ENCODE peak calls at places on chromosomes 4 and X, in ten cellular contexts. J is prostate gland; B is GM23248; P is transverse colon; K is upper lobe of left lung; E is suprapubic skin; F is naive thymus-derived CD4-positive, alpha-beta T cell; G is small intestine; V is A549; R is IMR-90. N is an unnamed sample.
A peak's percentile ranks its signal among the peaks of the same experiment; 100 is the strongest.

GRCh38 chr4:76799139-76799538 is 98.8 kb downstream of the SOWAHB start:
- DNase-seq in J (no peak), B (no peak), P (no peak), K (no peak), E (no peak), F (no peak), G (no peak), V (no peak), R (no peak), N (no peak)

GRCh38 chr4:73650255-73650654 is 30.0 kb upstream of the RASSF6 start:
- DNase-seq in J (peak; percentile 37), B (no peak), P (no peak), K (no peak), E (no peak), F (no peak), G (no peak), V (no peak), R (no peak), N (no peak)

GRCh38 chr4:139732991-139733555 is 67.5 kb downstream of the MGST2 start:
- DNase-seq in J (no peak), B (no peak), P (no peak), K (no peak), E (no peak), F (no peak), G (no peak), V (no peak), R (no peak), N (peak; percentile 64)

GRCh38 chrX:623599-624323 is 6.8 kb upstream of the SHOX start:
- DNase-seq in J (no peak), B (peak; percentile 8), P (no peak), K (peak; percentile 79), E (peak; percentile 47), F (no peak), G (no peak), V (no peak), R (no peak), N (no peak)

GRCh38 chrX:134803551-134804183 is 145.4 kb upstream of the PLAC1 start:
- DNase-seq in J (no peak), B (no peak), P (no peak), K (no peak), E (no peak), F (no peak), G (peak; percentile 14), V (no peak), R (no peak), N (no peak)

GRCh38 chrX:13717697-13718483 is 16.5 kb downstream of the TRAPPC2 start:
- DNase-seq in J (no peak), B (peak; percentile 82), P (no peak), K (no peak), E (no peak), F (no peak), G (no peak), V (no peak), R (peak; percentile 53), N (peak; percentile 56)

GRCh38 chr4:107747748-107748486 is 27.9 kb upstream of the PAPSS1 start:
- DNase-seq in J (peak; percentile 42), B (no peak), P (no peak), K (no peak), E (no peak), F (no peak), G (no peak), V (no peak), R (no peak), N (no peak)

GRCh38 chr4:2350982-2351381 is 67.5 kb downstream of the ZFYVE28 start:
- DNase-seq in J (no peak), B (no peak), P (peak; percentile 3), K (no peak), E (peak; percentile 59), F (peak; percentile 7), G (no peak), V (no peak), R (no peak), N (no peak)

GRCh38 chr4:165692082-165692481 is 181.0 kb upstream of the TLL1 start:
- DNase-seq in J (no peak), B (no peak), P (no peak), K (no peak), E (no peak), F (no peak), G (no peak), V (no peak), R (no peak), N (no peak)

DNA sequence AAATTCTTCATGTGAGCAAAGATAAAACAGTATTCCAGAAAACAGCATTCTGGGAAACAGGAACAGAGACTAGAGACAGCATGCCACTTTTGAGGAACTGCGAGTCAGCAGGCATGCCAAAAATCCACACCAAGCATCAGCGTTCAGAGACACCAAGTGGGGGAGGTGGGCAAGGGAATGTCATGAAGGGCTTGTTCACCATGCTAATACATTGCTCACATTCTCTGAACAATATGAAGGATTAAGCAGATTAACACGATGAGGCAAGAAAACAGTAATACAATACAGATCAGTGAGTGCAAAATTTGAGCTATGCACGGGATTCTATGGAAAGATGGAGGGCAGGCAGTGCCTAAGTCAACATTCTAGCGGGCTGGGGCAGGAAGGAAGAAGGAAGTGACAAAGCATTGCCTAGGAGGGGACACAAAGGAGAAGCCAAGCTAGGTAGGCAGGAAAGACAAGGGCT is 278.3 kb downstream of the FBXW7 start:
- DNase-seq in J (no peak), B (peak; percentile 68), P (no peak), K (no peak), E (no peak), F (no peak), G (no peak), V (no peak), R (peak; percentile 31), N (no peak)
- H3K27ac ChIP-seq in J (no peak overlapping the region), B (peak overlapping the region; percentile 95), P (no peak overlapping the region), K (no peak overlapping the region), E (no peak overlapping the region), F (no peak overlapping the region), G (no peak overlapping the region), V (no peak overlapping the region), R (no peak overlapping the region), N (no peak overlapping the region)

GRCh38 chrX:63738696-63739095 is 46.3 kb downstream of the ARHGEF9 start:
- DNase-seq in J (no peak), B (no peak), P (no peak), K (no peak), E (no peak), F (no peak), G (no peak), V (no peak), R (peak; percentile 6), N (no peak)

GRCh38 chrX:63740382-63740781 is 44.6 kb downstream of the ARHGEF9 start:
- DNase-seq in J (no peak), B (no peak), P (no peak), K (no peak), E (no peak), F (no peak), G (no peak), V (no peak), R (no peak), N (no peak)

GRCh38 chrX:63739885-63740284 is 45.1 kb downstream of the ARHGEF9 start:
- DNase-seq in J (no peak), B (no peak), P (no peak), K (no peak), E (no peak), F (no peak), G (no peak), V (no peak), R (no peak), N (no peak)

GRCh38 chrX:63735882-63736281 is 49.1 kb downstream of the ARHGEF9 start:
- DNase-seq in J (no peak), B (no peak), P (no peak), K (no peak), E (no peak), F (no peak), G (no peak), V (no peak), R (no peak), N (no peak)
- H3K9me3 ChIP-seq in J (no peaks in the 10 kb centered on the region), B (no peaks in the 10 kb centered on the region), P (no peaks in the 10 kb centered on the region), K (no peaks in the 10 kb centered on the region), E (no peaks in the 10 kb centered on the region), F (no peaks in the 10 kb centered on the region), G (no peaks in the 10 kb centered on the region), V (no peaks in the 10 kb centered on the region), R (no peaks in the 10 kb centered on the region), N (no peaks in the 10 kb centered on the region)

GRCh38 chr4:87026795-87027495 is 92.1 kb downstream of the AFF1 start:
- DNase-seq in J (no peak), B (no peak), P (no peak), K (no peak), E (no peak), F (no peak), G (no peak), V (no peak), R (no peak), N (no peak)
- H3K4me1 ChIP-seq in J (peaks cover 43% of the 10 kb centered on the region), B (peaks cover 28% of the 10 kb centered on the region), P (peaks cover 52% of the 10 kb centered on the region), K (peaks cover 88% of the 10 kb centered on the region), E (peaks cover 83% of the 10 kb centered on the region), F (peaks cover 21% of the 10 kb centered on the region), G (peaks cover 17% of the 10 kb centered on the region), V (peaks cover 64% of the 10 kb centered on the region), R (peaks cover 16% of the 10 kb centered on the region), N (peaks cover 30% of the 10 kb centered on the region)

GRCh38 chr4:7892212-7893019 is 47.2 kb downstream of the AFAP1 start:
- DNase-seq in J (no peak), B (peak; percentile 50), P (no peak), K (no peak), E (no peak), F (no peak), G (no peak), V (no peak), R (peak; percentile 98), N (no peak)
- H3K27ac ChIP-seq in J (no peak overlapping the region), B (peak overlapping the region; percentile 70), P (peak overlapping the region; percentile 51), K (no peak overlapping the region), E (no peak overlapping the region), F (no peak overlapping the region), G (no peak overlapping the region), V (peak overlapping the region; percentile 60), R (peak overlapping the region; percentile 80), N (no peak overlapping the region)

GRCh38 chr4:174918058-174918457 is at the start of gene ADAM29:
- DNase-seq in J (no peak), B (no peak), P (no peak), K (no peak), E (no peak), F (no peak), G (no peak), V (no peak), R (no peak), N (no peak)

GRCh38 chr4:174907508-174907907 is 10.7 kb upstream of the ADAM29 start:
- DNase-seq in J (no peak), B (no peak), P (no peak), K (no peak), E (no peak), F (no peak), G (no peak), V (no peak), R (no peak), N (no peak)

GRCh38 chr4:174910271-174910670 is 7.9 kb upstream of the ADAM29 start:
- DNase-seq in J (no peak), B (no peak), P (no peak), K (no peak), E (no peak), F (no peak), G (no peak), V (no peak), R (no peak), N (no peak)

DNA sequence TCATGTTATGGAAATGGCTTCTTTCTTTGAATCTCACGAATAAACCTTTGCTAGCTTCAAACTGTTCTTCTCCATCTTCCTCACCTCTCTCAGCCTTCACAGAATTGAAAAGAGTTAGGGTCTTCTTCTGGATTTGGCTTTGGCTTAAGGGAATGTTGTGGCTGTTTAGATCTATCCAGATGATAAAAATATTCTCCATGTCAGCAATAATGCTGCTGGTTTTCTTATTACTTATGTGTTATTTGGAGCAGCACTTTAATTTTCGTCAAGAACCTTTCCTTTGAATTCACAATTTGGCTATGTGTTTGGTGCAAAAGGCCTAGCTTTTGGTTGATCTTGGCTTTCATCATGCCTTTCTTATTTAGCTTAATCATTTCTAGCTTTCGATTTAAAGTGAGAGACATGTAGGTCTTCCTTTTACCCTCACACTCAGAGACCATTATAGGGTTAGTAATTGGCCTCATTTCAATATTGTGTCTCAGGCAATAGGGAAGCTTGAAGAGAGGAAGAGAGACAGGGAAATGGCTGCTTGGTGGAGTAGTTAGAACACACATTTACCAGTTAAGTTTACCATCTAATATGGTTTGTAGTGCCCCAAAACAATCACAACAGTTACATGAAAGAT is 5.1 kb upstream of the ADAM29 start:
- DNase-seq in J (no peak), B (no peak), P (no peak), K (no peak), E (no peak), F (no peak), G (no peak), V (no peak), R (no peak), N (no peak)
- H3K9me3 ChIP-seq in J (no peaks in the 10 kb centered on the region), B (no peaks in the 10 kb centered on the region), P (no peaks in the 10 kb centered on the region), K (no peaks in the 10 kb centered on the region), E (no peaks in the 10 kb centered on the region), F (no peaks in the 10 kb centered on the region), G (no peaks in the 10 kb centered on the region), V (no peaks in the 10 kb centered on the region), R (peaks cover 7% of the 10 kb centered on the region), N (no peaks in the 10 kb centered on the region)